ENCODE peak calls at places on chromosomes 3 and 15, in ten cellular contexts. K is A549; R is coronary artery; F is PC-9; S is brain microvascular endothelial cell; T is naive thymus-derived CD4-positive, alpha-beta T cell; O is hepatocyte; E is ascending aorta; U is foreskin keratinocyte; B is mesendoderm. A is an unnamed sample.

GRCh38 chr3:139269984-139270383 is 73.8 kb upstream of the MRPS22 start:
- DNase-seq in S (no peak), U (no peak), R (peak), E (no peak), O (no peak), K (no peak), F (no peak), B (no peak), T (no peak), A (no peak)

GRCh38 chr15:34334676-34335075 is 2.9 kb downstream of the SLC12A6 start:
- DNase-seq in B (no peak), F (no peak), E (no peak), U (no peak), S (no peak), R (no peak), O (no peak), K (no peak), T (no peak), A (no peak)

GRCh38 chr3:184739594-184740505 is 28.0 kb upstream of the MAGEF1 start:
- DNase-seq in O (no peak), U (no peak), F (no peak), T (no peak), K (no peak), S (no peak), B (no peak), R (peak), E (no peak), A (no peak)

GRCh38 chr3:187026321-187026678 is 96.0 kb downstream of the ST6GAL1 start:
- DNase-seq in K (no peak), S (no peak), F (no peak), B (no peak), O (no peak), E (no peak), U (no peak), R (no peak), T (no peak), A (no peak)

GRCh38 chr15:98668566-98669308 is 20.4 kb downstream of the IGF1R start:
- DNase-seq in R (no peak), B (no peak), F (no peak), O (peak), E (no peak), T (peak), K (no peak), U (peak), S (peak), A (peak)

GRCh38 chr15:92984161-92984560 is 84.0 kb downstream of the CHD2 start:
- DNase-seq in K (no peak), R (no peak), O (no peak), T (no peak), B (no peak), S (no peak), F (no peak), U (no peak), E (no peak), A (no peak)

GRCh38 chr3:126515066-126515706 is 2.4 kb downstream of the UROC1 start:
- DNase-seq in F (no peak), K (no peak), B (no peak), O (no peak), S (no peak), R (no peak), E (no peak), T (no peak), U (no peak), A (no peak)

GRCh38 chr15:98850991-98851776 is 156.4 kb downstream of the PGPEP1L start:
- DNase-seq in O (peak), B (peak), S (peak), U (no peak), T (peak), F (peak), K (peak), E (no peak), R (peak), A (no peak)

GRCh38 chr3:100120022-100120421 is 5.7 kb upstream of the FILIP1L start:
- DNase-seq in B (no peak), U (no peak), F (no peak), O (no peak), S (no peak), K (no peak), E (no peak), T (no peak), R (no peak), A (no peak)

GRCh38 chr15:32908135-32908801 is 190.5 kb downstream of the GREM1 start:
- DNase-seq in U (no peak), O (peak), S (peak), K (no peak), F (no peak), T (no peak), E (no peak), R (no peak), B (no peak), A (no peak)

GRCh38 chr15:88647362-88648105 is 8.7 kb downstream of the ISG20 start:
- DNase-seq in O (no peak), U (no peak), F (peak), K (no peak), S (no peak), T (no peak), R (peak), E (peak), B (no peak), A (no peak)

GRCh38 chr15:52709172-52709979 is 30.2 kb upstream of the ATOSA start:
- DNase-seq in F (peak), T (no peak), U (no peak), R (no peak), O (peak), B (peak), S (no peak), E (no peak), K (no peak), A (no peak)

GRCh38 chr3:103904991-103905390 is 1461.7 kb upstream of the ALCAM start:
- DNase-seq in F (no peak), R (no peak), K (no peak), U (no peak), S (no peak), E (no peak), B (no peak), T (no peak), O (no peak), A (no peak)

GRCh38 chr3:184577546-184577945 is 16.0 kb downstream of the EPHB3 start:
- DNase-seq in B (no peak), S (no peak), E (no peak), F (no peak), U (no peak), O (no peak), K (no peak), T (no peak), R (no peak), A (no peak)

GRCh38 chr3:56980798-56981390 is 79.6 kb upstream of the SPATA12 start:
- DNase-seq in K (peak), E (peak), T (no peak), B (peak), O (peak), U (peak), F (peak), S (peak), R (peak), A (peak)

GRCh38 chr15:78051622-78052405 is 25.7 kb downstream of the TBC1D2B start:
- DNase-seq in F (no peak), O (peak), S (no peak), E (no peak), K (no peak), R (no peak), T (no peak), B (peak), U (no peak), A (no peak)

GRCh38 chr3:11606090-11606784 is 37.5 kb downstream of the VGLL4 start:
- DNase-seq in B (no peak), K (no peak), S (no peak), R (no peak), O (no peak), E (no peak), F (no peak), T (no peak), U (no peak), A (no peak)

GRCh38 chr3:11606865-11607440 is 36.8 kb downstream of the VGLL4 start:
- DNase-seq in F (no peak), K (no peak), E (no peak), S (no peak), U (peak), B (no peak), T (no peak), R (no peak), O (no peak), A (no peak)

GRCh38 chr3:11609481-11609880 is 34.2 kb downstream of the VGLL4 start:
- DNase-seq in K (no peak), T (no peak), E (no peak), U (no peak), F (no peak), S (no peak), O (no peak), B (no peak), R (no peak), A (no peak)

GRCh38 chr3:11610044-11610671 is 33.6 kb downstream of the VGLL4 start:
- DNase-seq in S (peak), F (no peak), E (no peak), K (no peak), T (no peak), U (no peak), R (no peak), B (no peak), O (peak), A (no peak)

DNA sequence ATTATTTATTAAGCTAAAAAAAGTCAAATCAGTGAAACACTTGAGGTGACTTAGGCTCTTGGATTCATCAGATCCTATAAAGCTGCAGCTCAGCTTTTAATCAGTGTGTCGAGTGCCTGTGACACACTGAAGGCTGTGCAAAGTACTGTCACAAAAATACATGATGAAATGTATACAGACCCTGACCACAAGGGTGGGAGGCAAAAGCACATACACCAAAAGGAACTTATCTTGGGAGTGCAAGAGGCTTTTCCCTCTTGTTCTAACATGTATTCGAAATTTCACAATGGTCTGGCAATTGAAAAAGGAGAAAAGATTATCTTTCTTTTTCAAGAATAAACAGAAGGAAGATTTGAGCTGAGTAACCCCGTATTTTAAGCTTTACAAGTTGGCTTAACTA is 35.9 kb downstream of the VGLL4 start:
- DNase-seq in S (peak), R (no peak), T (no peak), B (no peak), E (no peak), K (no peak), U (no peak), F (no peak), O (no peak), A (no peak)
- H3K27ac ChIP-seq in S (peak), R (no peak), T (no peak), B (no peak), E (peak), K (no peak), U (no peak), F (no peak), O (peak), A (peak)

GRCh38 chr3:159762981-159763465 is 225.6 kb upstream of the IL12A start:
- DNase-seq in U (peak), B (peak), K (peak), E (peak), S (peak), F (peak), T (no peak), O (peak), R (no peak), A (no peak)
- H3K27ac ChIP-seq in U (peak), B (peak), K (peak), E (peak), S (peak), F (peak), T (no peak), O (peak), R (peak), A (peak)

DNA sequence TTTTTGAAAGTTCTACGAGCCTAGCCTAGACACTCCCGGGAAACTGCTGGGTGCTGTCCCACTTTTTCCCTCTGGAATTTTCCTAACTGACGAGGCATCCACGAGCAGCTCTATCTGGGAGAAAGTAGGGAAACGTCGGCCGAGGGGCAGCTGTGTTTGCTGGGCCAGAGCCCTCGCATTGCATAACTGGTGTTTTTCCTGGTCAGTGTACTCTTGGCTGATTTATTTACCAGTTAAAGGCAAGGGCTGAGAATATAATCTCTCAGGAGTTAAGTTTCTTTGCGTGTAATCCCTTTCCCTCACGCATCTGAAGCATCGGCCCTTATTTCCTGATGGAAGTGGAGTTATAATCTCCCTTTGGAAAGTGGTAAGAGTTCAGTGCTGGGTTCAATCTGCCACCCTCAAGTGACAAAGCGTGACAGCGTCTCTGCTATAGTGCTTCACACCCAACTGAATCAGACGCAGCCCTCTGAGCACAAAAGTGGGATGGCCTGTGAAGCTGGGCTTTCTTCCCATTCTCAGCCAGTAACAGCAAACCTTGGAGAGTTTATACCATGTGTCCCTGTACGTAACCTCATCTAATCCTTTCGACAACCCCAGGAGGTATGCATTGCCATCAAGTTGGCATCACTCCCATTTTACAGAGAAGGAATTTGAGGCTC is 311.5 kb downstream of the RORA start:
- DNase-seq in O (peak), T (no peak), F (no peak), R (no peak), K (no peak), B (no peak), U (no peak), E (no peak), S (no peak), A (no peak)
- H3K27ac ChIP-seq in O (peak), T (no peak), F (no peak), R (peak), K (no peak), B (no peak), U (no peak), E (peak), S (no peak), A (peak)

DNA sequence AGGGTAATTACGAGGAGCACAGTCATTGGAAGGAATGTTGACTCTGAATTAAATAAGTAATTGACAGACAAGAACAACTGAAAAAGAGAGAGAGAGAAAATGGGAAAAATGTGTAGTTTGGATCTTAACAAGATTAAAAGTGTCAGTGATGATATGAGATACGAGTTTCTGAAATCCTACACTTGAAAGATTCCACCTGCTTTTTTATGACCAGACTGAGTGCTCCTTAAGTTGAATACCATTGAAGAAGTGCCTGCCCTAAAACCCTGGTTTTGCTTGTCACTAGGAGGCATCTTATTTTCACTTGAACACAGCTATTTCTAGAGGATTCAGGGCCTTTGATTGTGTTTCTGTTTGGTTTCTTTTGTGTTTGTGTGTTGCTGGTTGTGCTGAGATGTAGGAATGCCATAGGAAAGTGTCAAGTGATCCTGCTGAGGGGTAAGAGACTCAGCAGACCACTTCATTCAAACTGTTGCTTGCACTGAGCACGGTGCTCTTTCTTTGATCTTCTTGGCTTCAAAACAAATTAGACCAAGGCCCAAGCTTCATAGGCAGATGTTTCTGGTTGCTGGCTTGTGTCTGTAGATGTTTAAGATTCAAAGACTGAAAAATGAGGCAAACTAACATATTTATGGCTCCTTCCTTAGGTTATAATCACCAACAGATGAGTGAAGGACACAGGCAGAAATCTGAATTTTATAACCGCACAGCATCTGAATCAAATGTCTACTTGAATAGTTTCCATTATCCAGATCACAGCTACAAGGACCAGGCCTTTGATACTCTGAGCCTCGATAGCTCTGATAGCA is 17.2 kb upstream of the ABHD10 start:
- DNase-seq in S (no peak), O (no peak), T (no peak), K (no peak), R (no peak), B (peak), E (no peak), U (no peak), F (no peak), A (no peak)
- H3K27ac ChIP-seq in S (no peak), O (no peak), T (no peak), K (no peak), R (no peak), B (no peak), E (no peak), U (no peak), F (peak), A (peak)

DNA sequence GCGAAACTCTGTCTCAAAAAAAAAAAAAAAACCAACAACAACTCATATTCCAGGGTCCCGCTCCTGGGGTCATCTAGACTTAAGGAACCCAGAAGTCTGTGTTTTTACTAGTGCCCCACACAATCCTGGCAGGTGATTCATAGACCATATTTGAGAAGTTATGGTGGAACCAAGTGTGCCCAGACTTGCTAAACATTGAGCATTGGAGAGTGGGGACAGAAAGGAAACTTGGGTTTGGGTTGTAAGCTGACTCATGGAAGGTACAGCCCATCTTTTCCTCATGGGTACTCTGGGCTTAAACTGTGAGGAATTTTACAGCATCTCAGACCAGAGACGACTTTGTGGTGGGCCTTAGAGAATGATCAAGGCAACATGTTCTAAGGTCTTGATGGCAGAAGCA is 18.3 kb upstream of the IGF2BP2 start:
- DNase-seq in T (no peak), R (no peak), E (no peak), B (no peak), U (peak), F (no peak), K (no peak), O (no peak), S (no peak), A (no peak)
- H3K27ac ChIP-seq in T (no peak), R (no peak), E (no peak), B (no peak), U (no peak), F (no peak), K (no peak), O (no peak), S (no peak), A (no peak)

DNA sequence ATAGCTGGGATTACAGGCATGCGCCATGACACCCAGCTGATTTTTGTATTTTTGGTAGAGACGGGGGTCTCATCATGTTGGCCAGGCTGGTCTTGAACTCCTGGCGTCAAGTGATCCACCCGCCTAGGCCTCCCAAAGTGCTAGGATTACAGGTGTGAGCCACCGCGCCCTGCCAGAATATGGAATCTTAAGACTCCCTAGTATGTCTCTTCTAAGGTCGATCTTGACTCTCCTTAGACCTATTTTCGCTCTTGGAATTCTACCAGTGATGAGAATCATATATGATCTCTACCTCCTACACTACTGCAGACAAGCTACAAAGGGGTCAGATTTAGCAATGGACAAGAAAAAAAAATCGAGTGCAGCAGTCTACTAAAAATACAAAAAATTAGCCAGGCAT is 19.3 kb upstream of the EOGT start:
- DNase-seq in B (no peak), T (no peak), F (no peak), E (no peak), O (no peak), U (no peak), K (no peak), R (no peak), S (no peak), A (no peak)
- H3K27ac ChIP-seq in B (no peak), T (no peak), F (no peak), E (no peak), O (no peak), U (peak), K (no peak), R (no peak), S (peak), A (peak)

GRCh38 chr3:174532216-174532615 is 326.9 kb upstream of the NAALADL2 start:
- DNase-seq in U (no peak), O (no peak), T (no peak), S (no peak), R (no peak), B (no peak), F (no peak), E (no peak), K (no peak), A (no peak)

GRCh38 chr3:174533286-174533685 is 325.8 kb upstream of the NAALADL2 start:
- DNase-seq in R (no peak), F (no peak), T (no peak), U (peak), B (no peak), E (no peak), S (peak), O (no peak), K (no peak), A (peak)

GRCh38 chr3:174529298-174529697 is 329.8 kb upstream of the NAALADL2 start:
- DNase-seq in U (no peak), R (no peak), S (no peak), O (no peak), B (peak), F (no peak), T (no peak), E (no peak), K (no peak), A (no peak)

GRCh38 chr3:174532776-174533175 is 326.4 kb upstream of the NAALADL2 start:
- DNase-seq in F (no peak), U (no peak), R (no peak), O (no peak), S (no peak), K (no peak), E (no peak), T (no peak), B (no peak), A (no peak)

GRCh38 chr3:174531262-174531982 is 327.7 kb upstream of the NAALADL2 start:
- DNase-seq in R (no peak), S (no peak), O (no peak), E (no peak), K (no peak), B (no peak), T (no peak), U (no peak), F (no peak), A (no peak)
- H3K27ac ChIP-seq in R (no peak), S (no peak), O (no peak), E (no peak), K (no peak), B (no peak), T (no peak), U (no peak), F (no peak), A (no peak)

GRCh38 chr15:84703808-84704207 is 12.1 kb downstream of the SEC11A start:
- DNase-seq in R (no peak), F (no peak), T (no peak), K (no peak), U (no peak), B (no peak), O (no peak), S (no peak), E (no peak), A (no peak)
- H3K27ac ChIP-seq in R (no peak), F (no peak), T (no peak), K (no peak), U (no peak), B (no peak), O (no peak), S (no peak), E (no peak), A (no peak)

GRCh38 chr3:13419356-13420050 is 619 bp downstream of the NUP210 start:
- DNase-seq in T (peak), U (no peak), K (peak), E (no peak), O (peak), B (peak), R (no peak), S (no peak), F (peak), A (no peak)
- H3K27ac ChIP-seq in T (peak), U (no peak), K (peak), E (no peak), O (no peak), B (no peak), R (peak), S (no peak), F (no peak), A (no peak)

A was measured in epithelial cell of prostate.